ENCODE peak calls at places on chromosomes 16 and 17, in six cellular contexts. Q is hepatocyte, G is PC-3, J is body of pancreas, R is MM.1S, P is lower lobe of right lung. X is an unnamed sample.

GRCh38 chr17:74354123-74354522 is 7.5 kb downstream of the BTBD17 start:
- DNase-seq in Q (peak; percentile 75), G (peak; percentile 44), P (no peak), R (peak; percentile 31), J (no peak), X (no peak)

GRCh38 chr17:58513391-58513912 is 986 bp downstream of the MTMR4 start:
- DNase-seq in J (no peak), Q (no peak), P (no peak), G (no peak), R (no peak), X (no peak)

GRCh38 chr16:23679274-23679985 is 741 bp downstream of the PLK1 start:
- DNase-seq in R (peak; percentile 37), P (peak; percentile 61), G (peak; percentile 37), J (no peak), Q (peak; percentile 64), X (peak; percentile 69)

GRCh38 chr17:59796138-59796537 is 88.7 kb downstream of the VMP1 start:
- DNase-seq in Q (no peak), P (no peak), R (no peak), J (no peak), G (no peak), X (no peak)

GRCh38 chr17:43582426-43582825 is 36.3 kb upstream of the ETV4 start:
- DNase-seq in P (no peak), J (no peak), G (no peak), Q (no peak), R (no peak), X (peak; percentile 48)

GRCh38 chr17:74240637-74241036 is 27.3 kb downstream of the TTYH2 start:
- DNase-seq in Q (peak; percentile 57), G (no peak), R (no peak), P (no peak), J (no peak), X (no peak)

GRCh38 chr16:1918312-1918889 is at the start of gene HS3ST6:
- DNase-seq in P (no peak), R (no peak), Q (no peak), J (no peak), G (no peak), X (no peak)

GRCh38 chr17:1111599-1112443 is 68.0 kb downstream of the ABR start:
- DNase-seq in P (peak; percentile 74), J (no peak), R (no peak), G (no peak), Q (no peak), X (no peak)

GRCh38 chr16:63737633-63738032 is 1384.2 kb downstream of the CDH11 start:
- DNase-seq in J (no peak), P (no peak), R (no peak), G (no peak), Q (no peak), X (no peak)

GRCh38 chr16:89892055-89892630 is 18.8 kb downstream of the TCF25 start:
- DNase-seq in G (no peak), Q (no peak), P (no peak), R (no peak), J (no peak), X (no peak)

GRCh38 chr16:12801511-12802042 is 2.1 kb downstream of the CPPED1 start:
- DNase-seq in Q (no peak), R (no peak), P (no peak), J (no peak), G (no peak), X (no peak)

GRCh38 chr17:41618341-41619161 is 5.8 kb downstream of the KRT17 start:
- DNase-seq in G (peak; percentile 37), R (no peak), P (no peak), Q (no peak), J (no peak), X (no peak)

GRCh38 chr17:81171941-81172340 is 5.9 kb upstream of the AATK start:
- DNase-seq in J (no peak), Q (no peak), R (no peak), P (no peak), G (no peak), X (no peak)

GRCh38 chr16:23288726-23289512 is 13.2 kb upstream of the SCNN1B start:
- DNase-seq in Q (no peak), J (no peak), R (peak; percentile 61), P (no peak), G (no peak), X (no peak)

GRCh38 chr17:39664581-39665561 is at the start of gene TCAP:
- DNase-seq in G (no peak), P (no peak), J (no peak), R (no peak), Q (no peak), X (no peak)

GRCh38 chr17:39666601-39667261 is 1.5 kb upstream of the PNMT start:
- DNase-seq in G (no peak), J (no peak), Q (no peak), P (no peak), R (no peak), X (no peak)

GRCh38 chr17:39667262-39668140 is 752 bp upstream of the PNMT start:
- DNase-seq in G (no peak), J (no peak), R (no peak), Q (peak; percentile 70), P (no peak), X (no peak)

GRCh38 chr17:39666231-39666600 is 1.1 kb downstream of the TCAP start:
- DNase-seq in J (no peak), R (no peak), P (no peak), Q (no peak), G (no peak), X (no peak)

DNA sequence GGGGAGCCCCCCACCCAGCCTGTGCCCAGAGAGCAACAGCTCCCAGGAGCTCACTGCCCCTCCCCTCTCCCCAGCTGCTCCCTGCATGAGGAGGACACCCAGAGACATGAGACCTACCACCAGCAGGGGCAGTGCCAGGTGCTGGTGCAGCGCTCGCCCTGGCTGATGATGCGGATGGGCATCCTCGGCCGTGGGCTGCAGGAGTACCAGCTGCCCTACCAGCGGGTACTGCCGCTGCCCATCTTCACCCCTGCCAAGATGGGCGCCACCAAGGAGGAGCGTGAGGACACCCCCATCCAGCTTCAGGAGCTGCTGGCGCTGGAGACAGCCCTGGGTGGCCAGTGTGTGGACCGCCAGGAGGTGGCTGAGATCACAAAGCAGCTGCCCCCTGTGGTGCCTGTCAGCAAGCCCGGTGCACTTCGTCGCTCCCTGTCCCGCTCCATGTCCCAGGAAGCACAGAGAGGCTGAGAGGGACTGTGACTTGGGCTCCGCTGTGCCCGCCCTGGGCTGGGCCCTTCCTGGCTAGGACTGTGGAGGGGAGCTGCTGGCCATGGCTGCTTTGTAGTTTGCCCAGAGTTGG is 583 bp downstream of the TCAP start:
- DNase-seq in J (no peak), R (no peak), Q (no peak), P (no peak), G (peak; percentile 50), X (no peak)
- TF ChIP-seq CTCF in J (no peak), R (no peak), Q (peak; percentile 4), P (no peak), G (peak; percentile 52), X (no peak)

GRCh38 chr17:77387891-77388290 is 247.1 kb downstream of the SEC14L1 start:
- DNase-seq in J (no peak), Q (no peak), P (no peak), G (no peak), R (no peak), X (no peak)

GRCh38 chr17:77383613-77384608 is 243.1 kb downstream of the SEC14L1 start:
- DNase-seq in Q (no peak), P (peak; percentile 66), R (no peak), J (peak; percentile 78), G (no peak), X (no peak)

GRCh38 chr17:77388384-77389306 is 247.9 kb downstream of the SEC14L1 start:
- DNase-seq in Q (no peak), J (no peak), R (no peak), G (no peak), P (no peak), X (peak; percentile 26)

GRCh38 chr17:77386502-77387192 is 245.9 kb downstream of the SEC14L1 start:
- DNase-seq in P (no peak), G (no peak), R (no peak), J (no peak), Q (no peak), X (no peak)

DNA sequence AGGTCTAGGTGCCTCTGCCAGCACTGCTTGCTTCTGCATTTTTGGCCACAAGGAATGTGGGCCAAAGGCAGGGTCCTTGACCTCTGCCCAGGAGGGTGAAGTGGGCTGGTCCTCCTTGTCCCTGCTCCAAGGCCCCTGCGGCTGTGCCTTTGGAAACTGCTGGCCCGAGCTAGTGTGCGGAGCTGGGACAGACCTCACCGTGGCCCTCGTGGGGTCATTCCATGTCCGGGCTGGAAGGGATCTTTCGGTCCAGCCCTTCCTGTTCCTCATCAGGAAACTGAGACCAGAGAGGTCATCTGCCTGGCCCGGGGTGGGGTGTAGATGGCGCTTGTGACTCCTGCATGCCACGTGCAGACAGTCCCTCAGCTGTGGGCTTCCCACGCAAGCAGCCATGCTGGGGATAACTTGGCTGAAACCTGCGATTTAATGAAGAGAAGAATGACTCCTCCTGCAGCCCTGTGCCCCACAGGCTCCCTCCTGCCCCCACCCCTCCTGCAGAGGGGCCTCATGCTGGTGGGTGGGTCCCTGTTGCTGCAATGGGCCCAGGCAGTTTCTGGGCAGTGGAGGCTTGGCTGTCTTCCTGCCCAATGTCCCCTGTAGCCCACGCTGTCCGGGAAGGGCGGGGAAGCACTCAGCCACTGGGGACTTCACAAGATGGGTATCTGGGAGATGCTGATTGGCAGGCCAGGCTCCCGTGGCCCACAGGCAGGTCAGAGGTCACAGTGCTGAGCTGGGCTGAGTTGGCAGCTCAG is 245.2 kb downstream of the SEC14L1 start:
- DNase-seq in R (no peak), G (no peak), Q (no peak), P (peak; percentile 73), J (no peak), X (no peak)
- H3K4me1 ChIP-seq in R (no peaks in the 10 kb centered on the region), G (peaks cover 4% of the 10 kb centered on the region), Q (peaks cover 88% of the 10 kb centered on the region), P (peaks cover 95% of the 10 kb centered on the region), J (peaks cover 94% of the 10 kb centered on the region), X (peaks cover 75% of the 10 kb centered on the region)

GRCh38 chr17:45906237-45906636 is 11.9 kb downstream of the MAPT start:
- DNase-seq in J (no peak), G (no peak), P (no peak), Q (no peak), R (no peak), X (no peak)

GRCh38 chr17:45906927-45907622 is 12.7 kb downstream of the MAPT start:
- DNase-seq in P (no peak), J (no peak), Q (no peak), R (no peak), G (no peak), X (no peak)

GRCh38 chr17:45905812-45906211 is 11.5 kb downstream of the MAPT start:
- DNase-seq in J (no peak), Q (no peak), R (no peak), G (no peak), P (no peak), X (no peak)

GRCh38 chr17:45902892-45903346 is 8.6 kb downstream of the MAPT start:
- DNase-seq in Q (no peak), J (peak; percentile 68), R (no peak), G (peak; percentile 38), P (no peak), X (no peak)

DNA sequence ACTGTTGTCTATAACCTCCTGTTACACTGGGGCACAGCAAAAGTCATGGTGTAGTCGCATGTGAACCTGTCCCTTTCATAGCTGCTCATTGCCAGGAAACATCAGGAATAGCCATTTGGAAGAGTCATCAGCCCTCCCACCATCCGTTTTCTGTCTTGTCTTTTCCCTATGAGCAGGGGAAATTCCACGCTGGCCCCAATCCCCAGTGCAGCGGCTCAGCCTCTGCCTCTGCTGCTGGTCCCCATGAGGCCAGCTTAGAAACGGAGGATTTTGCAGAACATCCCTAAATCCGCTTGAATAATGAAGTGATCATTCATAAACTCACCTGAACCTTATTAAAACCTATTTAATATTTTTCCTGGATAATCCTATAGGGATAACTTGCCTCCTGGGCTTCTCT is 10.5 kb downstream of the MAPT start:
- DNase-seq in P (no peak), G (no peak), R (no peak), J (no peak), Q (no peak), X (no peak)
- H3K27me3 ChIP-seq in P (peaks cover 22% of the 10 kb centered on the region), G (peaks cover 12% of the 10 kb centered on the region), R (no peaks in the 10 kb centered on the region), J (no peaks in the 10 kb centered on the region), Q (peaks cover 46% of the 10 kb centered on the region), X (no peaks in the 10 kb centered on the region)

GRCh38 chr16:85605912-85606841 is 6.9 kb upstream of the GSE1 start:
- DNase-seq in P (no peak), Q (no peak), G (no peak), J (peak; percentile 54), R (no peak), X (no peak)
- TF ChIP-seq CTCF in P (no peak), Q (no peak), G (no peak), J (no peak), R (no peak), X (no peak)

X was measured in Caco-2.